ENCODE peak calls at places on chromosomes 16 and 17, in six cellular contexts. One of them, this sample, is unnamed.

GRCh38 chr16:81446318-81447275 is 2.0 kb downstream of the CMIP start:
- DNase-seq in Karpas-422: no peak
- DNase-seq in Daoy: peak; percentile 55
- DNase-seq in activated gamma-delta T cell treated with Interleukin-2 at 50 U/mL for 16 hours: peak; percentile 28
- DNase-seq in coronary artery: no peak
- DNase-seq in kidney tubule cell: peak; percentile 80
- DNase-seq in this sample: peak; percentile 35

GRCh38 chr16:81008151-81008789 is 1.3 kb downstream of the CENPN start:
- DNase-seq in kidney tubule cell: no peak
- DNase-seq in Karpas-422: no peak
- DNase-seq in coronary artery: no peak
- DNase-seq in Daoy: no peak
- DNase-seq in activated gamma-delta T cell treated with Interleukin-2 at 50 U/mL for 16 hours: no peak
- DNase-seq in this sample: no peak

GRCh38 chr16:51164167-51164566 is 13.1 kb upstream of the SALL1 start:
- DNase-seq in Karpas-422: no peak
- DNase-seq in Daoy: peak; percentile 72
- DNase-seq in coronary artery: no peak
- DNase-seq in activated gamma-delta T cell treated with Interleukin-2 at 50 U/mL for 16 hours: no peak
- DNase-seq in kidney tubule cell: peak; percentile 57
- DNase-seq in this sample: no peak

GRCh38 chr17:66123163-66123562 is 68.8 kb downstream of the CEP112 start:
- DNase-seq in Daoy: peak; percentile 16
- DNase-seq in kidney tubule cell: peak; percentile 23
- DNase-seq in Karpas-422: no peak
- DNase-seq in coronary artery: no peak
- DNase-seq in activated gamma-delta T cell treated with Interleukin-2 at 50 U/mL for 16 hours: no peak
- DNase-seq in this sample: no peak

GRCh38 chr16:57920215-57920890 is 50.6 kb downstream of the CNGB1 start:
- DNase-seq in kidney tubule cell: no peak
- DNase-seq in coronary artery: no peak
- DNase-seq in activated gamma-delta T cell treated with Interleukin-2 at 50 U/mL for 16 hours: no peak
- DNase-seq in Daoy: no peak
- DNase-seq in Karpas-422: no peak
- DNase-seq in this sample: no peak

GRCh38 chr17:2054262-2054739 is 602 bp upstream of the HIC1 start:
- DNase-seq in activated gamma-delta T cell treated with Interleukin-2 at 50 U/mL for 16 hours: no peak
- DNase-seq in Karpas-422: peak; percentile 74
- DNase-seq in Daoy: peak; percentile 82
- DNase-seq in coronary artery: no peak
- DNase-seq in kidney tubule cell: peak; percentile 41
- DNase-seq in this sample: no peak

GRCh38 chr17:48161127-48161905 is 53.8 kb downstream of the SNX11 start:
- DNase-seq in Daoy: no peak
- DNase-seq in coronary artery: no peak
- DNase-seq in activated gamma-delta T cell treated with Interleukin-2 at 50 U/mL for 16 hours: no peak
- DNase-seq in kidney tubule cell: no peak
- DNase-seq in Karpas-422: no peak
- DNase-seq in this sample: no peak

GRCh38 chr17:39231587-39232551 is 6.1 kb upstream of the STAC2 start:
- DNase-seq in kidney tubule cell: no peak
- DNase-seq in coronary artery: no peak
- DNase-seq in Daoy: peak; percentile 48
- DNase-seq in activated gamma-delta T cell treated with Interleukin-2 at 50 U/mL for 16 hours: peak; percentile 60
- DNase-seq in Karpas-422: peak; percentile 90
- DNase-seq in this sample: peak; percentile 86

GRCh38 chr17:48556534-48557401 is 11.9 kb upstream of the HOXB2 start:
- DNase-seq in activated gamma-delta T cell treated with Interleukin-2 at 50 U/mL for 16 hours: no peak
- DNase-seq in kidney tubule cell: peak; percentile 23
- DNase-seq in coronary artery: no peak
- DNase-seq in Karpas-422: no peak
- DNase-seq in Daoy: no peak
- DNase-seq in this sample: no peak

This sample was measured in NAMALWA.